ENCODE peak calls at places on chromosomes 5 and 9, in five cellular contexts. E, C, R, Q and X are unnamed samples.

GRCh38 chr9:136726631-136727191 is 14.3 kb downstream of the DIPK1B start:
- DNase-seq in E (peak), C (peak), R (no peak), Q (peak), X (peak)

GRCh38 chr5:76476639-76477038 is 73.6 kb downstream of the IQGAP2 start:
- DNase-seq in E (no peak), C (no peak), R (no peak), Q (no peak), X (no peak)

GRCh38 chr5:41841325-41841724 is 28.9 kb downstream of the OXCT1 start:
- DNase-seq in E (no peak), C (no peak), R (no peak), Q (no peak), X (no peak)

GRCh38 chr5:32707394-32707997 is 3.6 kb upstream of the NPR3 start:
- DNase-seq in E (peak), C (peak), R (no peak), Q (no peak), X (peak)

GRCh38 chr9:137531099-137531765 is 19.0 kb downstream of the PNPLA7 start:
- DNase-seq in E (peak), C (no peak), R (no peak), Q (no peak), X (no peak)

GRCh38 chr5:112419596-112420110 is 576 bp upstream of the EPB41L4A start:
- DNase-seq in E (no peak), C (peak), R (peak), Q (peak), X (peak)

GRCh38 chr5:39531299-39531698 is 106.5 kb upstream of the DAB2 start:
- DNase-seq in E (no peak), C (no peak), R (no peak), Q (no peak), X (no peak)

GRCh38 chr5:171432076-171432475 is 12.6 kb downstream of the FGF18 start:
- DNase-seq in E (no peak), C (no peak), R (no peak), Q (no peak), X (no peak)

GRCh38 chr9:93093449-93094293 is 2.3 kb upstream of the CARD19 start:
- DNase-seq in E (no peak), C (no peak), R (no peak), Q (no peak), X (peak)

GRCh38 chr5:35282805-35283204 is 52.5 kb upstream of the PRLR start:
- DNase-seq in E (no peak), C (no peak), R (no peak), Q (no peak), X (no peak)

GRCh38 chr5:168404366-168404765 is 81.9 kb upstream of the RARS1 start:
- DNase-seq in E (peak), C (no peak), R (no peak), Q (no peak), X (no peak)

GRCh38 chr9:94181782-94182181 is 77.3 kb upstream of the ZNF169 start:
- DNase-seq in E (no peak), C (no peak), R (no peak), Q (no peak), X (no peak)

GRCh38 chr5:87151547-87151946 is 116.1 kb upstream of the RASA1 start:
- DNase-seq in E (peak), C (no peak), R (no peak), Q (no peak), X (peak)

GRCh38 chr5:16685069-16685468 is 68.3 kb upstream of the RETREG1 start:
- DNase-seq in E (no peak), C (no peak), R (no peak), Q (no peak), X (no peak)

GRCh38 chr5:126348855-126349635 is 74.2 kb upstream of the GRAMD2B start:
- DNase-seq in E (peak), C (no peak), R (no peak), Q (no peak), X (no peak)

GRCh38 chr9:33676746-33677505 is 118.4 kb upstream of the PRSS3 start:
- DNase-seq in E (peak), C (peak), R (peak), Q (peak), X (no peak)

GRCh38 chr5:1916041-1917001 is 33.6 kb upstream of the IRX4 start:
- DNase-seq in E (no peak), C (no peak), R (no peak), Q (no peak), X (no peak)

GRCh38 chr9:93170571-93170970 is 13.4 kb upstream of the WNK2 start:
- DNase-seq in E (no peak), C (no peak), R (no peak), Q (no peak), X (no peak)

GRCh38 chr9:131270171-131271015 is 5.9 kb downstream of the FAM78A start:
- DNase-seq in E (no peak), C (no peak), R (no peak), Q (no peak), X (peak)

GRCh38 chr5:168341178-168341577 is 49.7 kb downstream of the WWC1 start:
- DNase-seq in E (peak), C (no peak), R (no peak), Q (no peak), X (no peak)